ENCODE peak calls at places on chromosomes 11 and 22, in seven cellular contexts. V, D, Q, N, H, U and A are unnamed samples.

GRCh38 chr11:269146-269890 is 8.9 kb upstream of the NLRP6 start:
- DNase-seq in V (no peak), D (no peak), Q (no peak), N (no peak), H (peak), U (peak), A (peak)

GRCh38 chr11:24585192-24585591 is 88.3 kb downstream of the LUZP2 start:
- DNase-seq in V (no peak), D (no peak), Q (no peak), N (no peak), H (no peak), U (no peak), A (no peak)

GRCh38 chr11:57568330-57568766 is 876 bp upstream of the UBE2L6 start:
- DNase-seq in V (peak), D (peak), Q (no peak), N (no peak), H (peak), U (no peak), A (no peak)

GRCh38 chr11:2378527-2379210 is 1.6 kb downstream of the CD81 start:
- DNase-seq in V (no peak), D (peak), Q (no peak), N (no peak), H (no peak), U (no peak), A (no peak)

GRCh38 chr11:14339356-14339755 is 19.6 kb downstream of the RRAS2 start:
- DNase-seq in V (no peak), D (no peak), Q (no peak), N (no peak), H (no peak), U (no peak), A (no peak)

GRCh38 chr22:45208993-45209838 is 31.5 kb downstream of the KIAA0930 start:
- DNase-seq in V (peak), D (no peak), Q (no peak), N (peak), H (peak), U (no peak), A (no peak)

GRCh38 chr11:86495341-86495740 is 120.7 kb downstream of the CCDC81 start:
- DNase-seq in V (no peak), D (no peak), Q (no peak), N (no peak), H (no peak), U (no peak), A (no peak)

GRCh38 chr11:72970557-72971118 is 156.4 kb downstream of the ATG16L2 start:
- DNase-seq in V (no peak), D (no peak), Q (no peak), N (no peak), H (no peak), U (no peak), A (no peak)

GRCh38 chr11:91158901-91159537 is 936.2 kb upstream of the CHORDC1 start:
- DNase-seq in V (no peak), D (no peak), Q (no peak), N (no peak), H (no peak), U (no peak), A (no peak)

GRCh38 chr11:93606314-93606713 is 55.2 kb upstream of the CEP295 start:
- DNase-seq in V (no peak), D (no peak), Q (no peak), N (no peak), H (no peak), U (no peak), A (no peak)

GRCh38 chr11:92409956-92410355 is 185.3 kb downstream of the FAT3 start:
- DNase-seq in V (no peak), D (no peak), Q (no peak), N (no peak), H (no peak), U (no peak), A (no peak)

GRCh38 chr11:134045799-134046635 is 22.9 kb upstream of the JAM3 start:
- DNase-seq in V (no peak), D (no peak), Q (no peak), N (peak), H (no peak), U (no peak), A (no peak)

GRCh38 chr11:12685229-12685628 is 11.0 kb downstream of the TEAD1 start:
- DNase-seq in V (no peak), D (no peak), Q (no peak), N (no peak), H (no peak), U (no peak), A (no peak)